ENCODE peak calls at places on chromosomes 1 and 21, in four cellular contexts. One of them, this sample, is unnamed. For H3K4me1, the result is how much of the 10 kb centered on the place peaks cover.

GRCh38 chr1:169604781-169605560 is 18.7 kb upstream of the F5 start:
- DNase-seq in body of pancreas: no peak
- DNase-seq in CD8-positive, alpha-beta T cell: peak
- DNase-seq in endothelial cell of umbilical vein: no peak
- DNase-seq in this sample: no peak

GRCh38 chr1:204650911-204651570 is 34.5 kb downstream of the LRRN2 start:
- DNase-seq in body of pancreas: no peak
- DNase-seq in CD8-positive, alpha-beta T cell: no peak
- DNase-seq in endothelial cell of umbilical vein: no peak
- DNase-seq in this sample: no peak

GRCh38 chr21:46471514-46471913 is 12.8 kb downstream of the DIP2A start:
- DNase-seq in body of pancreas: no peak
- DNase-seq in CD8-positive, alpha-beta T cell: no peak
- DNase-seq in endothelial cell of umbilical vein: no peak
- DNase-seq in this sample: no peak

GRCh38 chr21:46083271-46084040 is 14.5 kb upstream of the COL6A2 start:
- DNase-seq in body of pancreas: no peak
- DNase-seq in CD8-positive, alpha-beta T cell: no peak
- DNase-seq in endothelial cell of umbilical vein: no peak
- DNase-seq in this sample: peak

GRCh38 chr1:184827600-184828368 is 73.1 kb upstream of the EDEM3 start:
- DNase-seq in body of pancreas: no peak
- DNase-seq in CD8-positive, alpha-beta T cell: no peak
- DNase-seq in endothelial cell of umbilical vein: no peak
- DNase-seq in this sample: no peak

GRCh38 chr1:110557481-110557880 is 38.5 kb upstream of the KCNA10 start:
- DNase-seq in body of pancreas: no peak
- DNase-seq in CD8-positive, alpha-beta T cell: no peak
- DNase-seq in endothelial cell of umbilical vein: no peak
- DNase-seq in this sample: no peak

GRCh38 chr1:6472391-6472790 is 6.4 kb upstream of the TNFRSF25 start:
- DNase-seq in body of pancreas: no peak
- DNase-seq in CD8-positive, alpha-beta T cell: no peak
- DNase-seq in endothelial cell of umbilical vein: no peak
- DNase-seq in this sample: no peak

GRCh38 chr1:28775121-28775942 is 36.6 kb upstream of the OPRD1 start:
- DNase-seq in body of pancreas: peak
- DNase-seq in CD8-positive, alpha-beta T cell: peak
- DNase-seq in endothelial cell of umbilical vein: peak
- DNase-seq in this sample: peak

GRCh38 chr1:227793948-227794812 is 21.3 kb upstream of the PRSS38 start:
- DNase-seq in body of pancreas: no peak
- DNase-seq in CD8-positive, alpha-beta T cell: no peak
- DNase-seq in endothelial cell of umbilical vein: no peak
- DNase-seq in this sample: peak

GRCh38 chr1:232376632-232377493 is 253.1 kb downstream of the SIPA1L2 start:
- DNase-seq in body of pancreas: no peak
- DNase-seq in CD8-positive, alpha-beta T cell: no peak
- DNase-seq in endothelial cell of umbilical vein: no peak
- DNase-seq in this sample: no peak

GRCh38 chr1:112172294-112172882 is 182.9 kb upstream of the KCND3 start:
- DNase-seq in body of pancreas: peak
- DNase-seq in CD8-positive, alpha-beta T cell: no peak
- DNase-seq in endothelial cell of umbilical vein: peak
- DNase-seq in this sample: no peak

GRCh38 chr1:213829806-213830205 is 158.0 kb upstream of the PROX1 start:
- DNase-seq in body of pancreas: no peak
- DNase-seq in CD8-positive, alpha-beta T cell: no peak
- DNase-seq in endothelial cell of umbilical vein: no peak
- DNase-seq in this sample: no peak

GRCh38 chr1:185559684-185560310 is 174.4 kb upstream of the HMCN1 start:
- DNase-seq in body of pancreas: peak
- DNase-seq in CD8-positive, alpha-beta T cell: peak
- DNase-seq in endothelial cell of umbilical vein: peak
- DNase-seq in this sample: peak

DNA sequence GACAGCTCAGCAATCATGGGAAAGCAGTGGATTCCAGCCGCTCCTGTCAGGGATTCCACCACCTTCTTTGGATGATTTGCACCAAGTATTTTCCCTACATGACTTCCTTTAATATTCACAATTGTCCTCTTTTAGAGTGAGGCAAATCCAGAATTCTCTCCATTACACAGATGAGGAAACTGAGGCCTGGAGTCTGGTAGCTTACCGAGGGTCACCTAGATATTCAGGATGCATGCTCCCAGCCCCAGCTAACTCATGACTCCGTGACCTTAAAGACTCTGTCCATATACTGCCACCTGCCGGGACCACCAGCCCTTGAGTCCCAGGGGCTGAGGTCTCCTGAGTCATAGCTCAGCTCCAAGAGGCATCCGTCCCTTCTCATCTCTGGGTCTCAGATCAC is 80.6 kb downstream of the CAPZB start:
- DNase-seq in body of pancreas: no peak
- DNase-seq in CD8-positive, alpha-beta T cell: no peak
- DNase-seq in endothelial cell of umbilical vein: no peak
- DNase-seq in this sample: no peak
- H3K4me1 ChIP-seq in body of pancreas: under half
- H3K4me1 ChIP-seq in CD8-positive, alpha-beta T cell: half or more
- H3K4me1 ChIP-seq in endothelial cell of umbilical vein: under half
- H3K4me1 ChIP-seq in this sample: under half

DNA sequence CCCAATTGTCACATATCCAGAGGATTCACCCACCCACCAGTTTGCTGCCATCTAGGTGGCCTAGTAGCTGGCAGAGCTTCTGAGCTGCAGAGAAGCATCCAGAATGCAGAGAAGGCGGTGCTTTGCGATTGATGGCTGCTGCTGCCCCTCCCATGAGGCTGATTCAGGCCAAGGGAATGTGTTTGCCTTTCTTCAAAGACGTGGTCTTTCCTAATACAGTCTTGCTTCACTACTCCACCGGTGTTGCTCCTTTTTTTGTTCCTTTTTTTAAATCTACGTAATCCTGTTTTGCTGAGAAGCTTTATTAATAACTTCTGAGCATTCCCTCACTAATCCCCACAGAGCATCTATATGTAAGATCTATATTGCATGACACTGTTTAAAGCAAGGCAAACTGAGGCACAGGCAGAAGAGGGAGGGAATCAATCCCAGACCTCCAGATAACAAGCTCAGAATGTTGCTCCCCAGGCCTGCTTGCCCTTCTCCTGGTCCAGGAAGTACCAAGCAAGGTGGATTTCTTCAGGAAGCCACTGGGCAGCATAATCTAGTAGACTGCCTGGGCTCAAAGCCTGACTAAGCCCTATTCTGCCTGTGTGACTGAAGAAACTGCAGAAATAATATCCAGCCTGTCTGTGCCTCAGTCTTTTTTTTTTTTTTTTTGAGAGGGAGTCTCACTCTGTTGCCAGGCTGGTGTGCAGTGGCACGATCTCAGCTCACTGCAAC is 275.4 kb upstream of the FMN2 start:
- DNase-seq in body of pancreas: peak
- DNase-seq in CD8-positive, alpha-beta T cell: no peak
- DNase-seq in endothelial cell of umbilical vein: no peak
- DNase-seq in this sample: peak
- H3K27ac ChIP-seq in body of pancreas: no peak
- H3K27ac ChIP-seq in CD8-positive, alpha-beta T cell: no peak
- H3K27ac ChIP-seq in endothelial cell of umbilical vein: no peak
- H3K27ac ChIP-seq in this sample: peak

GRCh38 chr1:117615474-117615873 is 9.6 kb downstream of the TENT5C start:
- DNase-seq in body of pancreas: no peak
- DNase-seq in CD8-positive, alpha-beta T cell: no peak
- DNase-seq in endothelial cell of umbilical vein: no peak
- DNase-seq in this sample: no peak

GRCh38 chr1:117616356-117616755 is 10.5 kb downstream of the TENT5C start:
- DNase-seq in body of pancreas: peak
- DNase-seq in CD8-positive, alpha-beta T cell: no peak
- DNase-seq in endothelial cell of umbilical vein: no peak
- DNase-seq in this sample: no peak

GRCh38 chr1:117618450-117619122 is 12.7 kb downstream of the TENT5C start:
- DNase-seq in body of pancreas: no peak
- DNase-seq in CD8-positive, alpha-beta T cell: no peak
- DNase-seq in endothelial cell of umbilical vein: no peak
- DNase-seq in this sample: no peak

GRCh38 chr1:117613969-117614865 is 8.4 kb downstream of the TENT5C start:
- DNase-seq in body of pancreas: no peak
- DNase-seq in CD8-positive, alpha-beta T cell: no peak
- DNase-seq in endothelial cell of umbilical vein: no peak
- DNase-seq in this sample: no peak

GRCh38 chr1:117616967-117617366 is 11.1 kb downstream of the TENT5C start:
- DNase-seq in body of pancreas: no peak
- DNase-seq in CD8-positive, alpha-beta T cell: no peak
- DNase-seq in endothelial cell of umbilical vein: no peak
- DNase-seq in this sample: no peak
- H3K4me1 ChIP-seq in body of pancreas: half or more
- H3K4me1 ChIP-seq in CD8-positive, alpha-beta T cell: under half
- H3K4me1 ChIP-seq in endothelial cell of umbilical vein: under half
- H3K4me1 ChIP-seq in this sample: under half

DNA sequence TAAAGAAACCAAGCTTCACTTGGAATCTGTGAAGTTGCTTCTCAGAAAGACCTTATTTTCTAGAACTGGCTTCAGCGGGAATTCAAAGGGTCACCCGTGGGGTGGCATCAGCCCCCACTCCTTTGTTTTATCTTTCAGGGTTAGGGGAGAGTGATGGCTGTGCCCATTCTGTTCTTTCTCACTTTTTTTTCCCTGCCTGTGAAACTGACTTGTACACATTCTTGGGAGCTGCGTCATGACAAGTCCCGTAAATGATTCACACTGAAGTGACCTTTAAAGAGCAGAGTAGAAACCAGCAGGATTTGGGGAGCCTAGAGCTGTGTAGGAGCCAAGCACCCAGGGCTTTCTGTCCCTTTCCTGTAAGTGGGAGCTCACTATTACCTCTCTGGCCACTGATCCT is 43.8 kb downstream of the SLC44A3 start:
- DNase-seq in body of pancreas: peak
- DNase-seq in CD8-positive, alpha-beta T cell: no peak
- DNase-seq in endothelial cell of umbilical vein: peak
- DNase-seq in this sample: peak
- H3K27ac ChIP-seq in body of pancreas: peak
- H3K27ac ChIP-seq in CD8-positive, alpha-beta T cell: no peak
- H3K27ac ChIP-seq in endothelial cell of umbilical vein: peak
- H3K27ac ChIP-seq in this sample: peak

DNA sequence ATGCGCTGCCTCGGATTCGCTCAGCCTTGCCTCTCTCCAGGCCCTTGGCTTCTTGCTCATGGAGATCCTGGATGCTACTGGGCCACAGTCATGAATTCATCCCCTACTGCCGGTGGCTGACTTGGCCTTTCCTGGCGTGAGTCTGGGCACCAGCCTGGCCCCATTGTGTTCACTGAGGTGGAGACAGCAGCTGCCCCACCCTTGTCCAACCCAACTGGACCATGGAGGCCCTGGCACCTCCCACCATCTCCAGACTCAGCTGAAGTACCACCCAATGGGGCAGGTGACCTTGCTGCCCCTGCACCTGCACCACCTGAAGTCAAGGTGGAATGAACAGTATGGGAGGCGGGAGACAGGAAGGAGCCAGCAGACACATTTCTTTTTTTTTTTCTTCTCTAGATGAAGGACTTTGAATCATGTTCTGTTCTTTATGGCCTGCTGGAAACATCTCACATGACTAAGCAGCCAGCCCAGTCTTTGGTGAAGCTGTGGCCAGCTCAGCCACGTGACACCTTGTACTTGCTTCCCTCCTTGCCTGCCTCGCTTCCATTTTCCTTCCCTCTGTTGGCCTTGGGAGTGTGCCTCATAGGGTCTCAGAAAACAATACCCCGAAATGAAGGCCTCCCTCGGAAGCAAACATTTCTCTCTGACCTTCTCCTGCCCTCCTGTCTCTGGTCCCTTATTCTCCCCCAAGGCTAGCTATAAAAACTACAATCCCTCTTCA is 3.8 kb upstream of the SLC30A2 start:
- DNase-seq in body of pancreas: no peak
- DNase-seq in CD8-positive, alpha-beta T cell: no peak
- DNase-seq in endothelial cell of umbilical vein: no peak
- DNase-seq in this sample: no peak
- H3K4me1 ChIP-seq in body of pancreas: under half
- H3K4me1 ChIP-seq in CD8-positive, alpha-beta T cell: under half
- H3K4me1 ChIP-seq in endothelial cell of umbilical vein: under half
- H3K4me1 ChIP-seq in this sample: under half

DNA sequence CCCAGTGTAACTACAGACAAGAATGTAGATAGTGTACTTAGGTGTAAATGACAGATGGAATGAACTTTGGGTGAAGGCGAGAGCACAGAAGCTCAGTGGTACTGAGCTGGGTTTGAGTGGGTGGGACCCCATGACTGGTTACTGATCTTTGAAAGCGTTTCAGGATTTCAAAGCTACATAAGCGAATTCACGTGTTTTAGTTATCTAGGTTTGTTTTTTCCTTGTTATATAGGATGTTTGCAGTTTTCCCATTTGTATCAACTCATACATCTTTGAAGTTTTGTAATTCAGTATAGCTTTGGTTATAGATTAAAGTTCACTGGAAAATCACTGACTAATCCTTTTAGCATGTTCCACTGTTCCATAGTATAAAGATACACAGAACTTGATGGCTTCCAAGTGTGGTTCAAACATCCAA is 182.5 kb downstream of the NFIA start:
- DNase-seq in body of pancreas: no peak
- DNase-seq in CD8-positive, alpha-beta T cell: no peak
- DNase-seq in endothelial cell of umbilical vein: no peak
- DNase-seq in this sample: no peak
- H3K27ac ChIP-seq in body of pancreas: no peak
- H3K27ac ChIP-seq in CD8-positive, alpha-beta T cell: no peak
- H3K27ac ChIP-seq in endothelial cell of umbilical vein: no peak
- H3K27ac ChIP-seq in this sample: no peak